ENCODE peak calls at places on chromosome 2, in six cellular contexts. Z is anterior cingulate cortex; E is left ventricle myocardium inferior; G is activated T-helper 1 cell treated with anti-CD3 and anti-CD28 coated beads, Interleukin-12 subunit alpha, Interleukin-12 subunit beta, Interleukin-2, Interleukin-4 antibody, amounts not matched to agents 30 ng/mL and 10 ng/mL and 1 ng/mL, durations not matched to agents 14 hours and 24 hours and 36 hours; X is myocyte; H is activated T-cell treated with anti-CD3 and anti-CD28 coated beads, Interleukin-2, amount 50 U/mL, for 72 hours. C is an unnamed sample.

GRCh38 chr2:27779417-27780055 is 8.0 kb downstream of the MRPL33 start:
- DNase-seq in Z (no peak), E (no peak), G (no peak), X (no peak), H (no peak), C (no peak)

GRCh38 chr2:105455488-105455991 is 56.7 kb upstream of the FHL2 start:
- DNase-seq in Z (no peak), E (no peak), G (no peak), X (peak), H (no peak), C (no peak)

GRCh38 chr2:235774153-235774552 is 280.3 kb downstream of the AGAP1 start:
- DNase-seq in Z (no peak), E (no peak), G (no peak), X (no peak), H (no peak), C (no peak)

GRCh38 chr2:43303120-43303519 is 76.7 kb upstream of the ZFP36L2 start:
- DNase-seq in Z (no peak), E (no peak), G (no peak), X (peak), H (no peak), C (no peak)

GRCh38 chr2:120612931-120613330 is 122.7 kb upstream of the GLI2 start:
- DNase-seq in Z (no peak), E (no peak), G (no peak), X (no peak), H (no peak), C (peak)

GRCh38 chr2:108315408-108316193 is 26.9 kb downstream of the SULT1C2 start:
- DNase-seq in Z (no peak), E (no peak), G (no peak), X (peak), H (no peak), C (no peak)

GRCh38 chr2:79585701-79586428 is 73.0 kb downstream of the CTNNA2 start:
- DNase-seq in Z (no peak), E (no peak), G (no peak), X (peak), H (no peak), C (no peak)

GRCh38 chr2:86446060-86446459 is 4.9 kb downstream of the KDM3A start:
- DNase-seq in Z (no peak), E (no peak), G (no peak), X (no peak), H (peak), C (no peak)

GRCh38 chr2:102149644-102150455 is 7.3 kb downstream of the IL1R1 start:
- DNase-seq in Z (no peak), E (no peak), G (no peak), X (no peak), H (no peak), C (no peak)

GRCh38 chr2:20181761-20182160 is 43.2 kb downstream of the SDC1 start:
- DNase-seq in Z (no peak), E (no peak), G (no peak), X (no peak), H (no peak), C (no peak)

GRCh38 chr2:168560817-168561485 is 104.9 kb downstream of the CERS6 start:
- DNase-seq in Z (no peak), E (no peak), G (no peak), X (peak), H (no peak), C (no peak)

GRCh38 chr2:17878222-17879136 is at the start of gene KCNS3:
- DNase-seq in Z (no peak), E (peak), G (no peak), X (peak), H (peak), C (peak)

GRCh38 chr2:111616651-111617218 is 267.3 kb downstream of the ANAPC1 start:
- DNase-seq in Z (no peak), E (no peak), G (no peak), X (no peak), H (no peak), C (no peak)

GRCh38 chr2:1132328-1132964 is 181.8 kb downstream of the SNTG2 start:
- DNase-seq in Z (no peak), E (no peak), G (no peak), X (no peak), H (peak), C (no peak)